ENCODE peak calls at places on chromosomes 13 and 19, in eight cellular contexts. Y, G, J, A, Z, H, T and O are unnamed samples.

GRCh38 chr19:11931051-11931450 is 6.1 kb downstream of the ZNF700 start:
- DNase-seq in Z (no peak), J (peak; percentile 48), Y (no peak), H (no peak), G (no peak), T (no peak), A (no peak), O (no peak)

GRCh38 chr13:24746618-24747247 is 17.2 kb upstream of the RNF17 start:
- DNase-seq in Y (no peak), T (no peak), Z (peak; percentile 35), H (peak; percentile 75), J (no peak), A (peak; percentile 57), G (no peak), O (no peak)

GRCh38 chr13:106369858-106370257 is 165.6 kb downstream of the EFNB2 start:
- DNase-seq in Y (no peak), J (no peak), H (no peak), G (no peak), A (no peak), Z (no peak), T (no peak), O (no peak)

GRCh38 chr13:51125495-51126226 is 14.6 kb upstream of the C13orf42 start:
- DNase-seq in J (peak; percentile 54), A (peak; percentile 78), G (peak; percentile 53), T (peak; percentile 60), H (peak; percentile 91), Z (peak; percentile 84), Y (peak; percentile 38), O (peak; percentile 63)

GRCh38 chr19:18831524-18832330 is at the start of gene UPF1:
- DNase-seq in J (peak; percentile 88), H (peak; percentile 95), Y (peak; percentile 95), A (peak; percentile 97), T (peak; percentile 69), G (peak; percentile 93), Z (peak; percentile 96), O (peak; percentile 97)

GRCh38 chr13:32033744-32034143 is 2.2 kb downstream of the FRY start:
- DNase-seq in J (peak; percentile 33), Z (no peak), A (no peak), H (no peak), Y (no peak), T (no peak), G (no peak), O (no peak)

GRCh38 chr13:95002968-95003813 is 290.8 kb upstream of the SOX21 start:
- DNase-seq in Z (no peak), G (no peak), A (peak; percentile 23), T (no peak), H (peak; percentile 60), J (no peak), Y (no peak), O (no peak)

GRCh38 chr19:21604351-21604926 is 99.0 kb downstream of the ZNF429 start:
- DNase-seq in Z (peak; percentile 60), H (peak; percentile 95), G (peak; percentile 14), Y (no peak), J (peak; percentile 21), T (no peak), A (peak; percentile 26), O (no peak)

GRCh38 chr19:32653626-32653968 is 21.4 kb downstream of the ANKRD27 start:
- DNase-seq in H (no peak), Z (no peak), Y (no peak), T (no peak), A (no peak), J (no peak), G (no peak), O (no peak)

GRCh38 chr19:6425732-6426686 is 1.4 kb upstream of the KHSRP start:
- DNase-seq in T (peak; percentile 24), J (no peak), Y (no peak), Z (no peak), G (no peak), A (no peak), H (no peak), O (no peak)

GRCh38 chr13:32031815-32032345 is 306 bp downstream of the FRY start:
- DNase-seq in Y (no peak), J (no peak), Z (no peak), T (no peak), A (no peak), H (peak; percentile 33), G (no peak), O (no peak)

GRCh38 chr13:23129329-23129728 is 51.5 kb upstream of the SGCG start:
- DNase-seq in Y (no peak), G (no peak), H (no peak), T (no peak), A (no peak), Z (no peak), J (no peak), O (no peak)

GRCh38 chr19:46537136-46538097 is 41.8 kb upstream of the PNMA8B start:
- DNase-seq in G (peak; percentile 38), Z (peak; percentile 66), H (peak; percentile 79), A (peak; percentile 51), Y (no peak), T (no peak), J (peak; percentile 29), O (peak; percentile 67)

GRCh38 chr13:27199691-27200090 is 28.1 kb upstream of the USP12 start:
- DNase-seq in G (no peak), T (no peak), Y (no peak), A (no peak), Z (no peak), J (no peak), H (no peak), O (no peak)

GRCh38 chr13:39556856-39557255 is 46.1 kb downstream of the LHFPL6 start:
- DNase-seq in H (no peak), J (no peak), A (no peak), Y (no peak), Z (no peak), T (no peak), G (no peak), O (no peak)

GRCh38 chr13:75596657-75597182 is 39.4 kb upstream of the LMO7 start:
- DNase-seq in T (no peak), Z (no peak), Y (no peak), J (no peak), A (no peak), H (no peak), G (no peak), O (no peak)

GRCh38 chr19:57192064-57192395 is 730 bp downstream of the ZNF264 start:
- DNase-seq in J (peak; percentile 4), A (peak; percentile 1), Z (peak; percentile 44), H (peak; percentile 16), Y (no peak), G (no peak), T (no peak), O (no peak)

GRCh38 chr19:57191141-57192063 is at the start of gene ZNF264:
- DNase-seq in Z (peak; percentile 96), H (peak; percentile 93), J (peak; percentile 85), Y (peak; percentile 93), T (peak; percentile 75), A (peak; percentile 90), G (peak; percentile 94), O (peak; percentile 95)

GRCh38 chr19:57192993-57193392 is 1.7 kb downstream of the ZNF264 start:
- DNase-seq in Z (peak; percentile 31), G (no peak), H (no peak), J (no peak), Y (no peak), A (no peak), T (no peak), O (no peak)

GRCh38 chr19:57190301-57190700 is 999 bp upstream of the ZNF264 start:
- DNase-seq in G (no peak), T (no peak), J (no peak), H (no peak), A (no peak), Z (no peak), Y (no peak), O (no peak)
- H3K4me1 ChIP-seq in G (peaks cover 19% of the 10 kb centered on the region), T (peaks cover 4% of the 10 kb centered on the region), J (no peaks in the 10 kb centered on the region), H (peaks cover 4% of the 10 kb centered on the region), A (peaks cover 7% of the 10 kb centered on the region), Z (peaks cover 7% of the 10 kb centered on the region), Y (peaks cover 6% of the 10 kb centered on the region), O (peaks cover 20% of the 10 kb centered on the region)

GRCh38 chr19:2974342-2974932 is 2.9 kb upstream of the TLE6 start:
- DNase-seq in H (no peak), A (no peak), Z (peak; percentile 21), Y (peak; percentile 59), G (peak; percentile 65), J (no peak), T (no peak), O (peak; percentile 64)

GRCh38 chr19:2976609-2977000 is 759 bp upstream of the TLE6 start:
- DNase-seq in J (no peak), A (peak; percentile 38), Z (peak; percentile 17), H (peak; percentile 45), Y (no peak), G (no peak), T (no peak), O (no peak)

GRCh38 chr19:2978467-2978767 is 1.1 kb downstream of the TLE6 start:
- DNase-seq in Z (no peak), Y (no peak), G (no peak), H (no peak), A (no peak), T (no peak), J (no peak), O (no peak)

GRCh38 chr19:2977001-2977685 is at the start of gene TLE6:
- DNase-seq in G (peak; percentile 96), H (peak; percentile 98), A (peak; percentile 98), Z (peak; percentile 97), T (peak; percentile 91), Y (peak; percentile 96), J (peak; percentile 84), O (peak; percentile 97)

GRCh38 chr19:2977686-2978466 is 512 bp downstream of the TLE6 start:
- DNase-seq in G (no peak), T (no peak), H (no peak), A (no peak), Z (no peak), Y (no peak), J (no peak), O (no peak)
- H3K4me3 ChIP-seq in G (peak overlapping the region; percentile 58), T (peak overlapping the region; percentile 60), H (peak overlapping the region; percentile 45), A (peak overlapping the region; percentile 19), Z (no peak overlapping the region), Y (no peak overlapping the region), J (no peak overlapping the region), O (peak overlapping the region; percentile 52)

GRCh38 chr19:34269081-34269480 is 14.7 kb downstream of the GARRE1 start:
- DNase-seq in H (no peak), Y (no peak), J (no peak), T (no peak), Z (no peak), A (no peak), G (no peak), O (no peak)

GRCh38 chr19:34269489-34269888 is 15.1 kb downstream of the GARRE1 start:
- DNase-seq in Y (no peak), A (no peak), J (no peak), T (no peak), G (no peak), H (no peak), Z (no peak), O (no peak)

GRCh38 chr19:34274284-34274826 is 20.0 kb downstream of the GARRE1 start:
- DNase-seq in Z (peak; percentile 59), H (no peak), J (peak; percentile 26), Y (no peak), G (no peak), T (no peak), A (no peak), O (no peak)

GRCh38 chr19:34273121-34273845 is 18.9 kb downstream of the GARRE1 start:
- DNase-seq in G (no peak), T (no peak), H (no peak), Y (no peak), Z (no peak), A (no peak), J (no peak), O (no peak)

GRCh38 chr19:34269968-34270621 is 15.7 kb downstream of the GARRE1 start:
- DNase-seq in H (peak; percentile 69), G (peak; percentile 79), J (peak; percentile 66), Z (peak; percentile 83), A (no peak), T (no peak), Y (peak; percentile 80), O (peak; percentile 77)
- H3K4me1 ChIP-seq in H (peaks cover 22% of the 10 kb centered on the region), G (peaks cover 77% of the 10 kb centered on the region), J (peaks cover 35% of the 10 kb centered on the region), Z (peaks cover 44% of the 10 kb centered on the region), A (peaks cover 28% of the 10 kb centered on the region), T (peaks cover 14% of the 10 kb centered on the region), Y (peaks cover 16% of the 10 kb centered on the region), O (peaks cover 64% of the 10 kb centered on the region)

GRCh38 chr13:20945952-20946383 is 43.4 kb upstream of the XPO4 start:
- DNase-seq in Z (peak; percentile 35), Y (peak; percentile 20), G (peak; percentile 26), J (no peak), T (no peak), A (peak; percentile 39), H (peak; percentile 69), O (peak; percentile 51)
- H3K4me3 ChIP-seq in Z (peak overlapping the region; percentile 58), Y (no peak overlapping the region), G (peak overlapping the region; percentile 36), J (no peak overlapping the region), T (no peak overlapping the region), A (no peak overlapping the region), H (peak overlapping the region; percentile 58), O (peak overlapping the region; percentile 32)